ENCODE peak calls at places on chromosomes 4 and X, in six cellular contexts. T is HS-5, Y is AG08396, D is EH, W is PC-9, F is hippocampal formation. J is an unnamed sample.

GRCh38 chr4:37648084-37648817 is 37.9 kb downstream of the RELL1 start:
- DNase-seq in Y (peak; percentile 87), T (peak; percentile 85), W (peak; percentile 83), D (peak; percentile 93), F (no peak), J (peak; percentile 40)

GRCh38 chrX:120769576-120770341 is 105.9 kb downstream of the CT47B1 start:
- DNase-seq in Y (peak; percentile 19), T (peak; percentile 51), W (peak; percentile 33), F (no peak), D (peak; percentile 80), J (no peak)

GRCh38 chrX:38233891-38234807 is 13.5 kb upstream of the SRPX start:
- DNase-seq in D (peak; percentile 80), W (no peak), T (no peak), Y (peak; percentile 53), F (no peak), J (no peak)

GRCh38 chr4:89196056-89196674 is 84.8 kb downstream of the TIGD2 start:
- DNase-seq in D (no peak), W (no peak), F (no peak), Y (no peak), T (no peak), J (no peak)

GRCh38 chr4:7370038-7370437 is 64.7 kb downstream of the PSAPL1 start:
- DNase-seq in D (no peak), T (no peak), Y (no peak), F (no peak), W (no peak), J (no peak)

GRCh38 chr4:54016504-54016903 is 47.9 kb downstream of the CHIC2 start:
- DNase-seq in Y (no peak), D (no peak), W (no peak), F (no peak), T (no peak), J (no peak)

GRCh38 chr4:183362916-183363542 is 40.8 kb upstream of the CLDN24 start:
- DNase-seq in Y (no peak), F (no peak), T (no peak), D (peak; percentile 39), W (no peak), J (peak; percentile 22)

GRCh38 chr4:89863533-89863932 is 26.6 kb upstream of the SNCA start:
- DNase-seq in Y (no peak), W (no peak), D (no peak), T (no peak), F (no peak), J (no peak)

GRCh38 chr4:55027596-55027995 is 97.8 kb downstream of the KDR start:
- DNase-seq in F (no peak), T (no peak), Y (no peak), W (no peak), D (no peak), J (no peak)

GRCh38 chrX:154720067-154720466 is 30.8 kb downstream of the GAB3 start:
- DNase-seq in T (no peak), W (no peak), Y (no peak), D (no peak), F (no peak), J (no peak)

GRCh38 chr4:87209696-87210095 is 10.7 kb downstream of the KLHL8 start:
- DNase-seq in W (no peak), Y (no peak), D (no peak), F (peak; percentile 1), T (no peak), J (no peak)

GRCh38 chr4:76990288-76991080 is 40.9 kb downstream of the SEPTIN11 start:
- DNase-seq in W (no peak), T (peak; percentile 81), Y (peak; percentile 36), D (peak; percentile 96), F (no peak), J (no peak)

GRCh38 chr4:95209942-95210341 is 338.8 kb downstream of the UNC5C start:
- DNase-seq in F (no peak), Y (no peak), T (no peak), W (no peak), D (no peak), J (no peak)

GRCh38 chrX:130111220-130111934 is 1.1 kb upstream of the ELF4 start:
- DNase-seq in D (peak; percentile 36), T (no peak), F (no peak), Y (no peak), W (peak; percentile 64), J (no peak)

GRCh38 chrX:15416133-15416993 is 32.1 kb upstream of the VEGFD start:
- DNase-seq in F (no peak), W (no peak), D (no peak), Y (no peak), T (no peak), J (no peak)

GRCh38 chrX:76148753-76149152 is 24.1 kb upstream of the PBDC1 start:
- DNase-seq in T (peak; percentile 9), F (no peak), W (peak; percentile 27), Y (no peak), D (peak; percentile 42), J (peak; percentile 28)

GRCh38 chrX:18973527-18974192 is 10.3 kb downstream of the PHKA2 start:
- DNase-seq in T (no peak), F (peak; percentile 7), Y (no peak), D (no peak), W (no peak), J (peak; percentile 34)

GRCh38 chr4:168854216-168854921 is 155.7 kb downstream of the CBR4 start:
- DNase-seq in T (no peak), Y (no peak), F (no peak), D (peak; percentile 35), W (no peak), J (no peak)

GRCh38 chr4:182975806-182976205 is 58.6 kb upstream of the DCTD start:
- DNase-seq in T (peak; percentile 76), F (no peak), W (peak; percentile 18), Y (peak; percentile 36), D (peak; percentile 96), J (peak; percentile 39)

GRCh38 chr4:153152453-153153338 is 51.5 kb upstream of the TRIM2 start:
- DNase-seq in D (peak; percentile 38), Y (peak; percentile 20), T (no peak), F (peak; percentile 76), W (peak; percentile 50), J (peak; percentile 81)

GRCh38 chrX:54180403-54180802 is 2.7 kb downstream of the FAM120C start:
- DNase-seq in W (no peak), F (no peak), D (peak; percentile 54), T (no peak), Y (peak; percentile 11), J (no peak)

GRCh38 chr4:4555916-4556315 is 14.1 kb upstream of the STX18 start:
- DNase-seq in W (peak; percentile 18), T (peak; percentile 74), Y (peak; percentile 86), D (peak; percentile 98), F (no peak), J (no peak)

GRCh38 chr4:138348055-138348454 is 105.9 kb upstream of the SLC7A11 start:
- DNase-seq in F (no peak), D (peak; percentile 44), Y (no peak), W (no peak), T (no peak), J (no peak)